ENCODE peak calls at places on chromosomes 2 and 18, in four cellular contexts. Y is K562, B is A549, H is HepG2. L is an unnamed sample.

GRCh38 chr2:41709702-41710599 is 337.9 kb upstream of the PKDCC start:
- DNase-seq in Y (no peak), B (no peak), H (no peak), L (no peak)

GRCh38 chr2:65604246-65604645 is 171.8 kb upstream of the SPRED2 start:
- DNase-seq in Y (no peak), B (peak), H (no peak), L (no peak)

GRCh38 chr2:166239548-166239947 is 111.7 kb upstream of the SCN1A start:
- DNase-seq in Y (no peak), B (peak), H (no peak), L (no peak)

GRCh38 chr2:133740500-133740899 is 172.2 kb upstream of the NCKAP5 start:
- DNase-seq in Y (no peak), B (no peak), H (no peak), L (no peak)

GRCh38 chr2:102768892-102769291 is 7.1 kb downstream of the TMEM182 start:
- DNase-seq in Y (no peak), B (no peak), H (no peak), L (no peak)

GRCh38 chr2:221635949-221636348 is 63.8 kb upstream of the EPHA4 start:
- DNase-seq in Y (no peak), B (peak), H (peak), L (no peak)

GRCh38 chr2:3076848-3077735 is 300.5 kb downstream of the EIPR1 start:
- DNase-seq in Y (no peak), B (no peak), H (no peak), L (no peak)

GRCh38 chr18:23200751-23201150 is 65.5 kb downstream of the CABLES1 start:
- DNase-seq in Y (no peak), B (no peak), H (no peak), L (no peak)

GRCh38 chr18:36315736-36316135 is 18.2 kb downstream of the FHOD3 start:
- DNase-seq in Y (no peak), B (no peak), H (no peak), L (no peak)

GRCh38 chr2:227308784-227309183 is 16.3 kb upstream of the MFF start:
- DNase-seq in Y (no peak), B (no peak), H (no peak), L (no peak)

GRCh38 chr2:37105150-37105549 is 20.8 kb downstream of the GPATCH11 start:
- DNase-seq in Y (no peak), B (no peak), H (no peak), L (peak)

GRCh38 chr2:40325111-40325510 is 126.8 kb downstream of the SLC8A1 start:
- DNase-seq in Y (no peak), B (no peak), H (no peak), L (no peak)

GRCh38 chr2:226256709-226257401 is 542.8 kb downstream of the IRS1 start:
- DNase-seq in Y (no peak), B (no peak), H (no peak), L (no peak)

GRCh38 chr2:197926673-197927072 is 122.3 kb downstream of the PLCL1 start:
- DNase-seq in Y (no peak), B (no peak), H (no peak), L (no peak)

DNA sequence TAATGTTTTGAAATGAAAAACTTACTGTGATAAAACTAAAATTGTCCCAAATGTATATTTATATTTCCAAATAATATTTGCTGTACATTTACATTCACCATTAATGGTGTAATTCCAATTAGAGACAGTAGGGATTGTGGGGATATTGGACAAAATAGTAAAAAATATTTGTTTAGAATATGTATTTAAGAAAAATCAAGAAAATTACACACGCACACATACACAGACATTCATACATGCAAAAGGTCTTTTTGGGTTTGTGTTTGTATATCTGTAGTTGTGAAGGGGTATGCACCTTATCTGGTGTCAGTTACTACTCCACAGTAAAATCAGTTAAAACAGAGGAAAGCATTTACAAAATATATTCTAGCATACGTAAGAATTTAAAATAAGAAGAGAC is 435.9 kb upstream of the ZNF804A start:
- DNase-seq in Y (no peak), B (no peak), H (no peak), L (no peak)
- TF ChIP-seq CTCF in Y (no peak), B (no peak), H (no peak), L (no peak)

GRCh38 chr2:33085646-33086045 is 138.9 kb downstream of the LTBP1 start:
- DNase-seq in Y (no peak), B (no peak), H (no peak), L (no peak)
- TF ChIP-seq NR3C1 in Y (no peak), B (no peak), H (no peak), L (no peak)

DNA sequence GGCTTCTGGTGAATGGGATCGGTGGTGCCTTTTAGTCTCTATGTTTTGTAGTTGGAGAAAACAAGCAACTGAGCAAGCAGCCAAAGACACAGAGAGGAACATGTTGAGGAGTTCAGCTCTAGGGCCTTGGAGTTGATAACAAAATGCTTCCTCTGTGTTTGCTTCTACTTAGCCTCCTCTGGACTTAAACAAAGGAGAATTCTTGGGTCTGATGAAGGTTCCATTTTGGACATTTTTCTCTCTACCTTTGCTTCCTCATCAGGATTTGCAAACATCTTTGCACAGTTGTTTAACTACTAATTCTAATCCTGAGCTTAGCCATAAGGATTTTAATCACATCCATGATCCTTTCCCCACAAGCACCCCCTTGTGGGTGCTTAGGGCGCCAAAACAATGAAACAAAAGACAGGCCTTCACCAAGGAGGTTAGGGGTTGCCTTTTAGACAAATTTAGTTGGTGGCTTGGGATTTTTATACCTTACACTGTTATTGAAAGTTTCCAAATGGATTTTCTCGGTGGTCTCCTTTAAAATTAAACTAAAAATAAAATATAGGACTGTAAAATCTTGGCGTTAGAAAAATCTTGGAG is 148.5 kb upstream of the SATB2 start:
- DNase-seq in Y (peak), B (no peak), H (no peak), L (no peak)
- TF ChIP-seq CTCF in Y (peak), B (no peak), H (peak), L (no peak)

GRCh38 chr2:158293722-158294121 is 162.8 kb downstream of the CCDC148 start:
- DNase-seq in Y (no peak), B (no peak), H (no peak), L (no peak)

GRCh38 chr2:158297606-158298005 is 158.9 kb downstream of the CCDC148 start:
- DNase-seq in Y (no peak), B (no peak), H (no peak), L (no peak)

GRCh38 chr2:158291544-158292175 is 164.9 kb downstream of the CCDC148 start:
- DNase-seq in Y (no peak), B (no peak), H (no peak), L (no peak)

GRCh38 chr2:158300394-158300793 is 156.2 kb downstream of the CCDC148 start:
- DNase-seq in Y (no peak), B (no peak), H (peak), L (no peak)

GRCh38 chr2:158297120-158297519 is 159.4 kb downstream of the CCDC148 start:
- DNase-seq in Y (no peak), B (no peak), H (no peak), L (no peak)
- TF ChIP-seq NR3C1 in Y (no peak), B (no peak), H (no peak), L (no peak)

GRCh38 chr2:148814143-148814852 is 60.7 kb upstream of the KIF5C start:
- DNase-seq in Y (no peak), B (no peak), H (no peak), L (no peak)

GRCh38 chr2:148814853-148815419 is 60.1 kb upstream of the KIF5C start:
- DNase-seq in Y (no peak), B (no peak), H (no peak), L (no peak)

GRCh38 chr2:148816176-148816575 is 58.9 kb upstream of the KIF5C start:
- DNase-seq in Y (no peak), B (no peak), H (no peak), L (no peak)

GRCh38 chr2:148812306-148812705 is 62.7 kb upstream of the KIF5C start:
- DNase-seq in Y (no peak), B (no peak), H (no peak), L (no peak)

DNA sequence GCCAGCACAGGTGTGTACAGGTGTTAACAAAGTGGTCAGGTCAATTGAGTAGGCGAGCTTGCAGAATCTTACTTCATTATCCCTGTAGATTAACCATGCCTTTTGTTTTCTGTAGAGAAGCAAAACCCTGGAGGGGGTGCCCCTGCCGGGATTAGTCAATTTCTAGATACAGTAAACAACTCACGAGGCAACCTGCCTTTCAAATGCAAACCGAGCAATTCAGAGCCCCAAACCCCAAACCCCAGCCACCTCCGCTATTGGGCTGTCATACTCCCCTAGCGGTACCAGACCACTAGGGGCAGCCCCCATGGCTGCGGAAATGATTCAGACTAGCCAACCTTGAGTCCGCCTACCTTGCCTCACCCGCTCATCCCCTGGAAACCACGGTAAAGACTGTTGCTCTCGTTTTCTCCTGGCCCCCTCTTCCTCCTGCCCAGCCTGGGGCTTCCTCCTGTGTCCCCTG is 61.4 kb upstream of the KIF5C start:
- DNase-seq in Y (peak), B (no peak), H (no peak), L (peak)
- TF ChIP-seq CTCF in Y (peak), B (no peak), H (peak), L (peak)

GRCh38 chr2:222750533-222750932 is 79.1 kb downstream of the MOGAT1 start:
- DNase-seq in Y (no peak), B (no peak), H (no peak), L (no peak)
- TF ChIP-seq NR3C1 in Y (no peak), B (no peak), H (no peak), L (no peak)

GRCh38 chr2:157989227-157989626 is 112.4 kb upstream of the UPP2 start:
- DNase-seq in Y (no peak), B (no peak), H (no peak), L (no peak)

GRCh38 chr2:157991932-157992331 is 109.7 kb upstream of the UPP2 start:
- DNase-seq in Y (no peak), B (no peak), H (no peak), L (no peak)

GRCh38 chr2:157990173-157990572 is 111.5 kb upstream of the UPP2 start:
- DNase-seq in Y (no peak), B (no peak), H (no peak), L (no peak)

GRCh38 chr2:157984866-157985265 is 108.7 kb upstream of the ACVR1 start:
- DNase-seq in Y (no peak), B (no peak), H (no peak), L (no peak)

DNA sequence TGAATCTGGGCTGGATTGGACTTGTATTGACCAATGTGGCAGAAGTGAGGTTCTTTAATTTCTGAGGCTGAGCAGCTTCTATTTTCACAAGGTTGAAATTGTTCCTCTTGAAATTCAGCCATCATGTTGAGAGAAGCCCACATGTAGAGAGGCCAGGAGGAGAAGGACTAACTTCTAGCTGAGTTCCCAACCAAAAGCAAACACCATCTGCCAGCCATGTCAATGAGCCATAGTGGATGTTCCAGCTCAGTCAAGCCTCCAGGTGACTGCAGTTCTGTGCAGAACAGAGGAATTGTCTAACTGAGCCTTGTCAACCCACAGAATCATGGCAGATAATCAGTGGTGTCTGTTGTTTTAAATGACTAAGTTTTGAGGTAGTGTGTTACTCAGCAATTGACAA is 110.6 kb upstream of the ACVR1 start:
- DNase-seq in Y (no peak), B (no peak), H (no peak), L (no peak)
- TF ChIP-seq CTCF in Y (no peak), B (no peak), H (no peak), L (no peak)

DNA sequence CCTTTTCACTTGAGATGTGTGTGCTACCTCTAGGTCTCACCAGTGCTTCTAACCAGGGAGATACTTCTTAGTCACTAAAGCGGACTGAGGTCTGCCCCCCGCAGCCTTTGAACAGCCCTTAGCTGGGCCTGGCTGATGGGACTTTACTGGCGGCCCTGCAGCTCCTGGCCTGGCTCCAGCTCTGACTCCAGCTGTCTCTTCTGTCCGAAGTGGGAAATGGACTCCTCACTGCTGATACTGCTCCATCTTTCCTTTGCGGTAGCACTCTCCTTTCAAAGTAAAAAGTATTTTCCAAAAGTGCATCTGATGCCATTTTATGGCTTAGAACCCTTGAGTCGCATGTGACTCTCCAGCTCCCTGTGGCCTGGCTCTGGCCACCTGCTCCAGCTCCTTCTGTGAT is 64.5 kb downstream of the ATP9B start:
- DNase-seq in Y (no peak), B (no peak), H (no peak), L (no peak)
- TF ChIP-seq NR3C1 in Y (no peak), B (no peak), H (no peak), L (no peak)